ENCODE peak calls at places on chromosomes 13 and 19, in six cellular contexts. S is CD8-positive, alpha-beta T cell; N is thyroid gland; Q is OCI-LY7; F is right lobe of liver; A is Peyer's patch. L is an unnamed sample. For H3K9me3 and H3K4me1, the result is how much of the 10 kb centered on the place peaks cover.

GRCh38 chr13:23506071-23506820 is 64.0 kb upstream of the TNFRSF19 start:
- DNase-seq in S (no peak), N (no peak), Q (no peak), F (no peak), A (no peak), L (no peak)

GRCh38 chr13:102710261-102710679 is 15.4 kb upstream of the METTL21C start:
- DNase-seq in S (no peak), N (no peak), Q (no peak), F (no peak), A (no peak), L (no peak)

GRCh38 chr19:55613930-55614710 is 8.7 kb downstream of the ZNF865 start:
- DNase-seq in S (no peak), N (no peak), Q (no peak), F (no peak), A (no peak), L (no peak)

GRCh38 chr19:44817725-44818469 is 9.0 kb downstream of the BCAM start:
- DNase-seq in S (no peak), N (peak), Q (no peak), F (peak), A (no peak), L (no peak)

GRCh38 chr19:8561071-8561764 is 16.0 kb downstream of the MYO1F start:
- DNase-seq in S (no peak), N (no peak), Q (no peak), F (no peak), A (no peak), L (no peak)

GRCh38 chr19:35476149-35476548 is 14.1 kb downstream of the KRTDAP start:
- DNase-seq in S (no peak), N (no peak), Q (peak), F (no peak), A (no peak), L (no peak)

GRCh38 chr19:10419646-10420443 is 493 bp upstream of the PDE4A start:
- DNase-seq in S (peak), N (no peak), Q (peak), F (no peak), A (no peak), L (peak)

GRCh38 chr13:34408635-34409034 is 533.4 kb upstream of the NBEA start:
- DNase-seq in S (no peak), N (no peak), Q (no peak), F (no peak), A (no peak), L (no peak)

GRCh38 chr19:2719910-2720776 is 1.0 kb downstream of the DIRAS1 start:
- DNase-seq in S (no peak), N (no peak), Q (no peak), F (no peak), A (no peak), L (peak)

GRCh38 chr13:99995503-99996176 is 14.1 kb downstream of the ZIC2 start:
- DNase-seq in S (no peak), N (no peak), Q (no peak), F (no peak), A (no peak), L (no peak)

GRCh38 chr13:27971236-27971645 is 2.1 kb upstream of the CDX2 start:
- DNase-seq in S (no peak), N (no peak), Q (no peak), F (no peak), A (peak), L (no peak)

GRCh38 chr19:19276386-19276785 is 3.3 kb upstream of the TM6SF2 start:
- DNase-seq in S (no peak), N (no peak), Q (no peak), F (no peak), A (no peak), L (no peak)

GRCh38 chr13:26497991-26498423 is 59.5 kb upstream of the WASF3 start:
- DNase-seq in S (no peak), N (no peak), Q (no peak), F (no peak), A (no peak), L (no peak)

GRCh38 chr13:48749699-48750473 is 96.2 kb downstream of the CYSLTR2 start:
- DNase-seq in S (peak), N (peak), Q (peak), F (no peak), A (peak), L (peak)
- TF ChIP-seq CTCF in S (no peak), N (no peak), Q (peak), F (no peak), A (peak), L (no peak)

DNA sequence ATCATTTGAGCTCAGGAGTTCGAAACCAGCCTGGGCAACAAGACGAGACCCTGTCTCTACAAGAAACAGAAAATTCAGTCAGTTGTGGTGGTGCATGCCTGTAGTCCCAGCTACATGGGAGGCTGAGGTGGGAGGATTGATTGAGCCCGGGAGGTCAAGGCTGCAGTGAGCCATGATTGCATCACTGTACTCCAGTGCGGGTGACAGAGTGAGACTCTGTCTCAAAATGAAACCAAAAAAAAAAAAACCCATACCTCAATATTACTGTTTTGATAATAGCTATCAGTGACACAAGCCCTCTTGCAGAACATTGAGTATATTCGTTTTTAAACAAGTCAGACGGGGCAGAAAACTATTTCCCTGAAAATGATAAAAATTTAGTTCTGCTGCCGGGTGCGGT is 16.2 kb downstream of the ZNF791 start:
- DNase-seq in S (no peak), N (no peak), Q (no peak), F (peak), A (no peak), L (no peak)
- H3K9me3 ChIP-seq in S (under half), N (under half), Q (under half), F (under half), A (under half), L (under half)

GRCh38 chr19:46913852-46914430 is 53.1 kb downstream of the ARHGAP35 start:
- DNase-seq in S (no peak), N (no peak), Q (peak), F (no peak), A (no peak), L (no peak)

GRCh38 chr19:46915386-46915785 is 54.6 kb downstream of the ARHGAP35 start:
- DNase-seq in S (no peak), N (no peak), Q (no peak), F (no peak), A (no peak), L (no peak)

GRCh38 chr19:46916971-46917370 is 56.2 kb downstream of the ARHGAP35 start:
- DNase-seq in S (no peak), N (no peak), Q (no peak), F (no peak), A (no peak), L (no peak)

GRCh38 chr19:46911456-46911855 is 50.7 kb downstream of the ARHGAP35 start:
- DNase-seq in S (no peak), N (no peak), Q (no peak), F (no peak), A (no peak), L (no peak)

GRCh38 chr19:46913198-46913851 is 52.5 kb downstream of the ARHGAP35 start:
- DNase-seq in S (no peak), N (no peak), Q (no peak), F (no peak), A (no peak), L (no peak)
- H3K4me1 ChIP-seq in S (under half), N (under half), Q (under half), F (under half), A (under half), L (under half)

DNA sequence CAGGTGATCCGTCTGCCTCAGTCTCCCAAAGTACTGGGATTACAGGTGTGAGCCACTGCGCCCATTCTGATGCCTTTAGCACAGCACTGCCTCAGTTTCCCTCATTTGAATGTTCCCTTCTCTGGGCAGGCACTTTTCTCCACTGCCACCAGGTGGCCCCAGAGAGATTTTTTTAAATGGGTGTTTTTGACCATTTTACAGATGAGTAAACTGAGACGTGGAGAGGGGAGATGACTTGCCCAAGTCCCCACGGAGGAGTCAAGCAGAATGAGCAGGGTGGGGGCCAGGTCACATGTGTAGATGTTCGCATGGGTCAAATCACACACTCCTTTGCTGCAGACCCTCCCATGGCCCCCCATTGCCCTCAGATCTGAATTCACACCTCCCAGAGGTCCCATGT is 3.2 kb upstream of the PDE4C start:
- DNase-seq in S (no peak), N (no peak), Q (no peak), F (no peak), A (no peak), L (no peak)
- TF ChIP-seq CTCF in S (peak), N (no peak), Q (peak), F (peak), A (peak), L (peak)

GRCh38 chr19:17669419-17669818 is 18.7 kb downstream of the UNC13A start:
- DNase-seq in S (no peak), N (no peak), Q (no peak), F (no peak), A (no peak), L (no peak)
- H3K9me3 ChIP-seq in S (under half), N (under half), Q (under half), F (under half), A (under half), L (under half)

GRCh38 chr19:30074096-30074495 is 132.1 kb downstream of the URI1 start:
- DNase-seq in S (no peak), N (no peak), Q (no peak), F (no peak), A (no peak), L (no peak)
- H3K4me1 ChIP-seq in S (under half), N (under half), Q (under half), F (under half), A (under half), L (under half)